ENCODE peak calls at places on chromosome 13, in five cellular contexts. R is Peyer's patch, P is Caco-2, T is gastrocnemius medialis, S is HCT116. I is an unnamed sample.

GRCh38 chr13:109743706-109744453 is 42.5 kb downstream of the IRS2 start:
- DNase-seq in R (no peak), P (no peak), T (no peak), S (no peak), I (no peak)

GRCh38 chr13:112898786-112899617 is 70.0 kb upstream of the MCF2L start:
- DNase-seq in R (no peak), P (no peak), T (no peak), S (no peak), I (no peak)

GRCh38 chr13:43057653-43058317 is 34.4 kb downstream of the DNAJC15 start:
- DNase-seq in R (peak; percentile 31), P (no peak), T (no peak), S (peak; percentile 68), I (no peak)

GRCh38 chr13:40410315-40410714 is 256.1 kb downstream of the FOXO1 start:
- DNase-seq in R (no peak), P (no peak), T (no peak), S (no peak), I (no peak)

GRCh38 chr13:72726721-72727416 is 560 bp downstream of the MZT1 start:
- DNase-seq in R (peak; percentile 43), P (no peak), T (no peak), S (peak; percentile 2), I (peak; percentile 78)

GRCh38 chr13:45178349-45179142 is 22.3 kb downstream of the KCTD4 start:
- DNase-seq in R (no peak), P (no peak), T (no peak), S (no peak), I (no peak)

GRCh38 chr13:52695856-52696255 is 43.2 kb downstream of the SUGT1 start:
- DNase-seq in R (no peak), P (no peak), T (no peak), S (no peak), I (no peak)

GRCh38 chr13:27018882-27019281 is 152.7 kb downstream of the USP12 start:
- DNase-seq in R (no peak), P (no peak), T (no peak), S (no peak), I (no peak)

GRCh38 chr13:73938375-73939070 is 195.7 kb downstream of the KLF12 start:
- DNase-seq in R (no peak), P (no peak), T (no peak), S (peak; percentile 18), I (no peak)

GRCh38 chr13:33318037-33318436 is 32.5 kb upstream of the STARD13 start:
- DNase-seq in R (no peak), P (no peak), T (no peak), S (no peak), I (no peak)
- H3K27me3 ChIP-seq in R (no peaks in the 10 kb centered on the region), P (no peaks in the 10 kb centered on the region), T (no peaks in the 10 kb centered on the region), S (no peaks in the 10 kb centered on the region), I (no peaks in the 10 kb centered on the region)

DNA sequence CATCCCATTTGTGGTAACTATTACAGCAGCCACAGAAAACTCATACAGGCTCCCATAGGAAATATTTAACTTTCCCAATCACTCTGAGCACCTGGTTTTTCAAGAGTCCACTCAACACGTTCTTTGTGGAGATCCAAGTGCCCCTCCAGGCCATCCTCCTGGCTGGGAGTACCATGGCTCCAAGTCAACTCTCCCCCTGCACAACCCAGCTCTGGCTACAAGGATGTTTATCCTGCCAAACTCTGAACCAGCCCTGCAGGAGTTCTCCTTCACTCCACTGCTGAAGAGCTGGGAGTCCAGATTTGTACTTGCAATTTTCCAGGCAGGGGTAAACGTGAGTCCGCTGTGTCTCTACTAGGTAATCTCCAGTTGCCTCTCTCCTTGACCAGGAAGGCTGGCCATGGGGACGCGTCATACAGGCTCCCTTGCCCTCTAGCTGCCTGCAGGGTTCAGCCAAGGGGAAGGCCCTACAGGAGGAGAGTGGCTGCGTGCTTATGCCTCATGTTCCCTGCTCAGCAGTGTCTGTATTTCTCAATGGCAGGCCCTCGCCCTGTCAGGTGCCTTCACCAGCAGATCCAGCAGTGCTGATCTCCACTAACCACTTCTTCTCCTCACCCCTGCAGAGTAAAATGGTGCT is 29.9 kb upstream of the ARGLU1 start:
- DNase-seq in R (no peak), P (no peak), T (no peak), S (no peak), I (peak; percentile 73)
- H3K4me1 ChIP-seq in R (no peaks in the 10 kb centered on the region), P (no peaks in the 10 kb centered on the region), T (peaks cover 4% of the 10 kb centered on the region), S (no peaks in the 10 kb centered on the region), I (peaks cover 11% of the 10 kb centered on the region)

GRCh38 chr13:60584976-60585375 is 188.0 kb downstream of the TDRD3 start:
- DNase-seq in R (no peak), P (no peak), T (peak; percentile 20), S (no peak), I (no peak)
- H3K4me3 ChIP-seq in R (no peak overlapping the region), P (no peak overlapping the region), T (no peak overlapping the region), S (no peak overlapping the region), I (no peak overlapping the region)

GRCh38 chr13:78606471-78607408 is 3.4 kb upstream of the POU4F1 start:
- DNase-seq in R (no peak), P (no peak), T (no peak), S (no peak), I (no peak)
- H3K27me3 ChIP-seq in R (no peaks in the 10 kb centered on the region), P (no peaks in the 10 kb centered on the region), T (peaks cover 88% of the 10 kb centered on the region), S (peaks cover 6% of the 10 kb centered on the region), I (peaks cover 90% of the 10 kb centered on the region)

GRCh38 chr13:50123002-50123401 is 107.8 kb downstream of the KCNRG start:
- DNase-seq in R (no peak), P (peak; percentile 28), T (no peak), S (no peak), I (no peak)
- H3K4me1 ChIP-seq in R (peaks cover 17% of the 10 kb centered on the region), P (peaks cover 22% of the 10 kb centered on the region), T (peaks cover 48% of the 10 kb centered on the region), S (peaks cover 34% of the 10 kb centered on the region), I (peaks cover 23% of the 10 kb centered on the region)

GRCh38 chr13:30660796-30661195 is 43.1 kb downstream of the USPL1 start:
- DNase-seq in R (no peak), P (no peak), T (no peak), S (no peak), I (no peak)

GRCh38 chr13:30654430-30654829 is 36.7 kb downstream of the USPL1 start:
- DNase-seq in R (no peak), P (no peak), T (no peak), S (no peak), I (no peak)

GRCh38 chr13:30664689-30665088 is 47.0 kb downstream of the USPL1 start:
- DNase-seq in R (no peak), P (no peak), T (no peak), S (no peak), I (no peak)

GRCh38 chr13:30656178-30656577 is 38.5 kb downstream of the USPL1 start:
- DNase-seq in R (no peak), P (no peak), T (no peak), S (no peak), I (no peak)

DNA sequence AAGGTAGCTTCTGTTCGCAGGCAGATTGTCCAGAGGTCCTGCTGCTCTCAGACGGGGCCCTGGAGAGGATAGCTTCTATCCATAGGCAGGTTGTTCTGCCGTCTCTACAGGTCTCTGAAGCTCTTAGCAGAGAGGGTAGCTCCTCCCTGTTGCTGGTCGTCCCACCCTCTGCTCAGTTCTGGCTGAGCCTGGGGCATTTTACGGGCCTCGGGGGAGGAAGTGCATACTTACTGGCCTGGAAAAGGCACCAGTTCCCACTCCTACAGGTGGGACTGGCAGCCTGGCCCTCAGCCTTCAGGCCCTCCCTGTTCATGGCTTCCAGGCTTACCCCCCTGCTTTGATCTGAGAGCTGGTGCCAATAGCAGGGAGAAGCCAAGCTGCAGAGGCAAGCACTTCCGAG is 42.3 kb downstream of the USPL1 start:
- DNase-seq in R (no peak), P (peak; percentile 49), T (no peak), S (no peak), I (no peak)
- H3K4me3 ChIP-seq in R (no peak overlapping the region), P (no peak overlapping the region), T (no peak overlapping the region), S (no peak overlapping the region), I (no peak overlapping the region)

GRCh38 chr13:28044608-28045007 is 55.8 kb downstream of the FLT3 start:
- DNase-seq in R (no peak), P (no peak), T (no peak), S (no peak), I (no peak)

GRCh38 chr13:28040977-28041376 is 52.5 kb upstream of the URAD start:
- DNase-seq in R (no peak), P (no peak), T (no peak), S (no peak), I (no peak)

GRCh38 chr13:28045861-28046260 is 54.5 kb downstream of the FLT3 start:
- DNase-seq in R (no peak), P (no peak), T (no peak), S (no peak), I (no peak)

GRCh38 chr13:28046981-28047380 is 53.4 kb downstream of the FLT3 start:
- DNase-seq in R (no peak), P (no peak), T (no peak), S (no peak), I (no peak)

GRCh38 chr13:28043224-28043623 is 54.7 kb upstream of the URAD start:
- DNase-seq in R (no peak), P (no peak), T (no peak), S (no peak), I (no peak)
- H3K27me3 ChIP-seq in R (no peaks in the 10 kb centered on the region), P (no peaks in the 10 kb centered on the region), T (no peaks in the 10 kb centered on the region), S (no peaks in the 10 kb centered on the region), I (no peaks in the 10 kb centered on the region)

DNA sequence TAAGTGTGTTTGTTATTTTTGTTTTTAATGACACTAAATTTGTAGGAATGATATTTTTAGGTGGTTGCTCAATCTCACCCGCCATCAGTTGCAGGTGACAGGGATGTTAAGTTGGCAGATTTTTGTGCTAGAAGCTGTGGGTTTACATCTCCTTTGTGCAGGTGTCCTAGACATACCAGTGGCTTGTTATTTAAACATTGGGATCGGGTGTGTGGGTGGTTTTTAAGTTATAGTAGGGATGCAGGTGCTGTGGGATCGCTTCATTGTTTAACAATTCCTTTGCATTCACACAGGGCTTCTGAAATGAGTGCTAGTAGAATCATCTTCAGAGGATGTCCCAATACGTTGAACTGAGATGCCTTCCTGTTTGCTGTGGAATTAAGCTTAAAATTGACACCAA is 100.0 kb downstream of the SHISA2 start:
- DNase-seq in R (no peak), P (no peak), T (no peak), S (no peak), I (no peak)
- H3K4me1 ChIP-seq in R (no peaks in the 10 kb centered on the region), P (no peaks in the 10 kb centered on the region), T (no peaks in the 10 kb centered on the region), S (no peaks in the 10 kb centered on the region), I (no peaks in the 10 kb centered on the region)

DNA sequence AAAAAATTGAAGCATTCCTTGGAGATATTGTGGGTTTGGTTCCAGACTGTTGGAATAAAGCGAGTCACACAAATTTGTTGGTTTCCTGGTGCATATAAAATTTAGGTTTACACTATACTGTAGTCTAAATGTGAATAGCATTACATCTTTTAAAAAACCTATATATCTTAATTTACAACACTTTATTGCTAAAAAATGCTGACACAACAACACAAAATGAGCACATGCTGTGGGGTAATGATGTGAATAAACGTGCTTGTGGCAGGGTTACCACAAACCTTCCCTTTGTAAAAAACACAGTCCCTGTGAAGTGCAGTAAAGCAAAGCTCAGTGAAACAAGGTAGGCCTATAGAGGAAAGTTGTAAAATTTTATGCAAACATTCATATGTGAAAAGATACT is 27.7 kb downstream of the MPHOSPH8 start:
- DNase-seq in R (no peak), P (no peak), T (no peak), S (no peak), I (no peak)
- H3K4me3 ChIP-seq in R (no peak overlapping the region), P (no peak overlapping the region), T (no peak overlapping the region), S (no peak overlapping the region), I (no peak overlapping the region)